ENCODE peak calls at places on chromosomes 13 and 19, in ten cellular contexts. E is adrenal gland, C is IMR-90, W is uterus, B is A549, S is body of pancreas, U is right lobe of liver, X is heart left ventricle, I is tibial nerve, O is spleen. L is an unnamed sample.

GRCh38 chr13:75596657-75597182 is 39.4 kb upstream of the LMO7 start:
- DNase-seq in B (no peak), O (no peak), I (no peak), E (no peak), X (no peak), W (no peak), C (no peak), U (no peak), S (no peak), L (no peak)

GRCh38 chr19:16594131-16594586 is 21.9 kb upstream of the SLC35E1 start:
- DNase-seq in X (no peak), U (no peak), W (no peak), S (no peak), I (no peak), B (no peak), C (no peak), E (no peak), O (peak; percentile 88), L (no peak)

GRCh38 chr13:103883152-103883551 is 816.9 kb upstream of the SLC10A2 start:
- DNase-seq in E (peak; percentile 87), X (peak; percentile 64), W (peak; percentile 49), I (peak; percentile 75), O (peak; percentile 75), S (peak; percentile 85), B (peak; percentile 24), C (peak; percentile 95), U (peak; percentile 75), L (peak; percentile 92)

GRCh38 chr13:20672772-20673171 is 30.7 kb upstream of the IL17D start:
- DNase-seq in W (no peak), O (no peak), I (no peak), E (no peak), X (no peak), C (peak; percentile 28), B (no peak), U (no peak), S (no peak), L (no peak)

GRCh38 chr13:64278493-64278892 is 2862.8 kb upstream of the PCDH20 start:
- DNase-seq in I (no peak), C (peak; percentile 78), B (no peak), X (no peak), E (no peak), U (no peak), O (no peak), W (no peak), S (no peak), L (no peak)

GRCh38 chr19:48152552-48152951 is 17.6 kb downstream of the LIG1 start:
- DNase-seq in S (peak; percentile 64), I (peak; percentile 74), E (peak; percentile 40), W (peak; percentile 72), O (peak; percentile 80), U (peak; percentile 64), C (peak; percentile 75), B (peak; percentile 81), X (peak; percentile 44), L (peak; percentile 53)

GRCh38 chr19:42246143-42246868 is 3.9 kb upstream of the GSK3A start:
- DNase-seq in W (peak; percentile 85), E (peak; percentile 90), I (peak; percentile 63), O (peak; percentile 81), X (peak; percentile 82), C (peak; percentile 83), B (peak; percentile 94), S (peak; percentile 76), U (peak; percentile 66), L (no peak)

GRCh38 chr19:2207991-2208860 is 27.9 kb downstream of the PLEKHJ1 start:
- DNase-seq in U (no peak), C (peak; percentile 57), B (no peak), E (peak; percentile 48), X (peak; percentile 66), W (no peak), O (peak; percentile 87), I (peak; percentile 65), S (peak; percentile 46), L (no peak)

GRCh38 chr19:41307954-41308449 is 2.0 kb upstream of the CCDC97 start:
- DNase-seq in I (no peak), W (no peak), B (no peak), S (no peak), X (no peak), E (no peak), U (no peak), O (no peak), C (no peak), L (no peak)

GRCh38 chr19:50357178-50358100 is 8.0 kb downstream of the NAPSA start:
- DNase-seq in X (peak; percentile 65), B (peak; percentile 68), I (peak; percentile 83), E (peak; percentile 54), C (peak; percentile 41), S (peak; percentile 81), W (peak; percentile 80), O (peak; percentile 96), U (peak; percentile 74), L (peak; percentile 62)

DNA sequence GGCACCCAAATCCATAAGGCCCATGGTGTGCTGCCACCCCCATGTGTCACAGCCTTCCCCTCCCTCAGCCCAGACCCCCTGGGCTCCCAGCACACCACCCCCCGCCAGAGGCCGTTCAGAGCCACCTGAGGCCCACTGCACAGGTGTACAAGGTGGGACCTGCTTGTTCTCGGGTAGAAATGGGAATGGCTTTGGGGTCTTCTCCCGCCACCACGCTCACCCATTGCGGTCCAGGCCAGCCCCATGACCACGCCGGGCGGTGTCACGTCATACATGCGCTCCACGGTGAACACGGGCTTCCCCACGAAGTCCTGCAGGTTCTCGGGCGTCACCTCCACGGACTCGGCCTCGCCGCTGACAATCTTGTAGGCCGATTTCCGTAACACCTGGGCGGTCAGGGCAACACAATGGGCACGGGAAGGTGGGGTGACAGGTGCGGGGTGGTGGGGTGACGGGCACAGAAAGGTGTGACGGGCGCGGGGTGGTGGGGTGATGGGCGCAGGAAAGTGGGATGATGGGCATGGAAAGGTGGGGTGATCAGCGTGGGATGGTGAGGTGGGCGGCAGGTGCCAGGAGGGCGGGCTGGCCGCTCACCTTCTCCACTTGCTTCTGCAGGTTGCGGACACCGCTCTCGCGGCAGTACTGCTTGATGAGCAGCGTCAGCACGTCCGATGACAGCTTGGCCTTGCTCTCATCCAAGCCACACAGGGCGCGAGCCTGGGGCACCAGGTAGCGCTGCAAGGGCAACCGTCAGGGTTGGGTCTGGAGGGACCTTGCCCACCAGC is 4.3 kb downstream of the RPL36 start:
- DNase-seq in E (no peak), O (peak; percentile 79), W (no peak), S (no peak), B (no peak), I (no peak), C (no peak), X (no peak), U (peak; percentile 50), L (no peak)
- TF ChIP-seq POLR2A in E (no peak), O (no peak), W (no peak), S (no peak), B (no peak), I (no peak), C (no peak), X (no peak), U (no peak), L (no peak)

GRCh38 chr19:35060160-35060855 is 18.8 kb downstream of the HPN start:
- DNase-seq in C (no peak), I (no peak), W (no peak), S (no peak), E (no peak), X (no peak), U (no peak), B (no peak), O (no peak), L (no peak)

GRCh38 chr19:35062942-35063341 is 21.4 kb downstream of the HPN start:
- DNase-seq in S (no peak), U (no peak), E (no peak), B (no peak), O (no peak), W (no peak), I (no peak), X (no peak), C (no peak), L (peak; percentile 50)

GRCh38 chr19:35059799-35060091 is 18.2 kb downstream of the HPN start:
- DNase-seq in B (no peak), E (no peak), U (no peak), W (no peak), I (no peak), S (no peak), O (no peak), X (no peak), C (no peak), L (no peak)

GRCh38 chr19:35063940-35064818 is 22.7 kb downstream of the HPN start:
- DNase-seq in O (no peak), S (peak; percentile 60), C (peak; percentile 84), E (peak; percentile 71), B (no peak), X (no peak), U (no peak), I (no peak), W (no peak), L (no peak)

DNA sequence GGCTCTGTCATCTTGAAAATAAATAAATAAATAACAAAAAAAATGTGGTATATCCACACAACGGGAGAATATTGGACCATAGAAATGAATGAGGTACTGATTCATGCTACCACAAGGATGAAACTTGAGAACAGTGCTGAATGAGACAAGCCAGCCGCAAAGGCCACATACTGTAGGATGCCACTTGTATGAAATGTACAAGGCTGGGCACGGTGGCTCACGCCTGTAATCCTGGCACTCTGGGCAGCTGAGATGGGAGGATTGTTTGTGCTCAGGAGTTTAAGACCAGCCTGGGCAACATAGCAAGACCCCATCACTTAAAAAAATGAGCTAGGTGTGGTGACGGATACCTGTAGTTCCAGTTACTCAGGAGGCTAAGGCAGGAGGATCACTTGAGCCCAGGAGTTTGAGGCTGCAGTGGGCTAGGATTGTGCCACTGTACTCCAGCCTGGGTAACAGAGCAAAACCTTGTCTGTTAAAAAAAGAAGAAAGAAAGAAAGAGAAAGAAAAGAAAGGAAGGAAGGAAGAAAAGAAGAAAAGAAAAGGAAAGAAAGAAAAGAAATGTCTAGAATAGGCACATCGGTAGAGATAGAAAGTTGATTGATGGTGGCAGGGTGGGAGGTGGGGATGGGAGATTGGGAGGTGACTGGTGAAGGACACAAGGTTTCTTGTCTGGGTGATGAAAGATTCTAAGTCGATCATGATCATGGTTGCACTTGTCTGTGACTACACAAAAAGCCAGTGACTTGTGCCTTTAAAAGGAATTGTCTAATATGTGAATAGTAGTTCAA is 20.3 kb downstream of the HPN start:
- DNase-seq in I (no peak), X (no peak), C (peak; percentile 34), W (no peak), S (no peak), U (no peak), B (no peak), E (no peak), O (no peak), L (no peak)
- H3K4me1 ChIP-seq in I (no peaks in the 10 kb centered on the region), X (no peaks in the 10 kb centered on the region), C (no peaks in the 10 kb centered on the region), W (no peaks in the 10 kb centered on the region), S (peaks cover 18% of the 10 kb centered on the region), U (no peaks in the 10 kb centered on the region), B (peaks cover 9% of the 10 kb centered on the region), E (no peaks in the 10 kb centered on the region), O (peaks cover 2% of the 10 kb centered on the region), L (no peaks in the 10 kb centered on the region)

GRCh38 chr19:44401787-44402115 is 343 bp upstream of the ZNF285 start:
- DNase-seq in B (peak; percentile 16), C (no peak), W (no peak), S (no peak), E (no peak), I (no peak), X (no peak), U (no peak), O (no peak), L (no peak)

GRCh38 chr19:44401108-44401786 is at the start of gene ZNF285:
- DNase-seq in B (peak; percentile 99), U (peak; percentile 89), E (peak; percentile 95), I (peak; percentile 80), O (peak; percentile 92), W (peak; percentile 84), S (peak; percentile 94), C (peak; percentile 95), X (peak; percentile 95), L (peak; percentile 91)
- TF ChIP-seq POLR2A in B (peak; percentile 49), U (no peak), E (peak; percentile 15), I (no peak), O (no peak), W (no peak), S (no peak), C (no peak), X (no peak), L (no peak)

GRCh38 chr13:27969073-27969865 is at the start of gene CDX2:
- DNase-seq in E (no peak), S (peak; percentile 38), W (no peak), C (no peak), O (no peak), U (no peak), I (no peak), X (no peak), B (no peak), L (no peak)
- H3K4me1 ChIP-seq in E (no peaks in the 10 kb centered on the region), S (peaks cover 20% of the 10 kb centered on the region), W (no peaks in the 10 kb centered on the region), C (no peaks in the 10 kb centered on the region), O (peaks cover 52% of the 10 kb centered on the region), U (no peaks in the 10 kb centered on the region), I (no peaks in the 10 kb centered on the region), X (peaks cover 6% of the 10 kb centered on the region), B (no peaks in the 10 kb centered on the region), L (peaks cover 9% of the 10 kb centered on the region)